ENCODE peak calls at places on chromosomes 13 and 19, in seven cellular contexts. One of them, this sample, is unnamed.

GRCh38 chr13:72205773-72206172 is 338.8 kb upstream of the DACH1 start:
- DNase-seq in activated T-cell treated with anti-CD3 and anti-CD28 coated beads for 1 hour: no peak
- DNase-seq in CD8-positive, alpha-beta memory T cell: no peak
- DNase-seq in substantia nigra: no peak
- DNase-seq in GM04504: no peak
- DNase-seq in effector CD4-positive, alpha-beta T cell: no peak
- DNase-seq in colonic mucosa: no peak
- DNase-seq in this sample: no peak

GRCh38 chr19:19109601-19110000 is 28.7 kb downstream of the TMEM161A start:
- DNase-seq in activated T-cell treated with anti-CD3 and anti-CD28 coated beads for 1 hour: no peak
- DNase-seq in CD8-positive, alpha-beta memory T cell: no peak
- DNase-seq in substantia nigra: no peak
- DNase-seq in GM04504: no peak
- DNase-seq in effector CD4-positive, alpha-beta T cell: no peak
- DNase-seq in colonic mucosa: no peak
- DNase-seq in this sample: no peak

GRCh38 chr19:14430712-14431111 is 2.4 kb upstream of the PKN1 start:
- DNase-seq in activated T-cell treated with anti-CD3 and anti-CD28 coated beads for 1 hour: no peak
- DNase-seq in CD8-positive, alpha-beta memory T cell: no peak
- DNase-seq in substantia nigra: no peak
- DNase-seq in GM04504: no peak
- DNase-seq in effector CD4-positive, alpha-beta T cell: no peak
- DNase-seq in colonic mucosa: no peak
- DNase-seq in this sample: no peak

GRCh38 chr19:7742575-7742974 is 4.8 kb downstream of the CD209 start:
- DNase-seq in activated T-cell treated with anti-CD3 and anti-CD28 coated beads for 1 hour: no peak
- DNase-seq in CD8-positive, alpha-beta memory T cell: no peak
- DNase-seq in substantia nigra: no peak
- DNase-seq in GM04504: no peak
- DNase-seq in effector CD4-positive, alpha-beta T cell: no peak
- DNase-seq in colonic mucosa: no peak
- DNase-seq in this sample: no peak

GRCh38 chr13:74839656-74840055 is 642.3 kb downstream of the TBC1D4 start:
- DNase-seq in activated T-cell treated with anti-CD3 and anti-CD28 coated beads for 1 hour: no peak
- DNase-seq in CD8-positive, alpha-beta memory T cell: no peak
- DNase-seq in substantia nigra: no peak
- DNase-seq in GM04504: peak; percentile 25
- DNase-seq in effector CD4-positive, alpha-beta T cell: no peak
- DNase-seq in colonic mucosa: no peak
- DNase-seq in this sample: no peak

GRCh38 chr19:50666346-50667176 is 17.3 kb downstream of the C19orf81 start:
- DNase-seq in activated T-cell treated with anti-CD3 and anti-CD28 coated beads for 1 hour: no peak
- DNase-seq in CD8-positive, alpha-beta memory T cell: no peak
- DNase-seq in substantia nigra: no peak
- DNase-seq in GM04504: no peak
- DNase-seq in effector CD4-positive, alpha-beta T cell: no peak
- DNase-seq in colonic mucosa: no peak
- DNase-seq in this sample: no peak

GRCh38 chr19:12786149-12786870 is 5.0 kb upstream of the JUNB start:
- DNase-seq in activated T-cell treated with anti-CD3 and anti-CD28 coated beads for 1 hour: no peak
- DNase-seq in CD8-positive, alpha-beta memory T cell: no peak
- DNase-seq in substantia nigra: peak; percentile 31
- DNase-seq in GM04504: no peak
- DNase-seq in effector CD4-positive, alpha-beta T cell: no peak
- DNase-seq in colonic mucosa: peak; percentile 88
- DNase-seq in this sample: no peak

GRCh38 chr19:35899547-35900214 is 659 bp downstream of the NFKBID start:
- DNase-seq in activated T-cell treated with anti-CD3 and anti-CD28 coated beads for 1 hour: peak; percentile 84
- DNase-seq in CD8-positive, alpha-beta memory T cell: peak; percentile 85
- DNase-seq in substantia nigra: peak; percentile 46
- DNase-seq in GM04504: peak; percentile 53
- DNase-seq in effector CD4-positive, alpha-beta T cell: peak; percentile 83
- DNase-seq in colonic mucosa: peak; percentile 87
- DNase-seq in this sample: peak; percentile 91

GRCh38 chr19:33797821-33798633 is 1.4 kb downstream of the KCTD15 start:
- DNase-seq in activated T-cell treated with anti-CD3 and anti-CD28 coated beads for 1 hour: no peak
- DNase-seq in CD8-positive, alpha-beta memory T cell: no peak
- DNase-seq in substantia nigra: no peak
- DNase-seq in GM04504: no peak
- DNase-seq in effector CD4-positive, alpha-beta T cell: no peak
- DNase-seq in colonic mucosa: peak; percentile 84
- DNase-seq in this sample: peak; percentile 55

GRCh38 chr13:50227356-50227755 is 212.1 kb downstream of the KCNRG start:
- DNase-seq in activated T-cell treated with anti-CD3 and anti-CD28 coated beads for 1 hour: no peak
- DNase-seq in CD8-positive, alpha-beta memory T cell: no peak
- DNase-seq in substantia nigra: no peak
- DNase-seq in GM04504: no peak
- DNase-seq in effector CD4-positive, alpha-beta T cell: no peak
- DNase-seq in colonic mucosa: no peak
- DNase-seq in this sample: no peak

GRCh38 chr19:44401108-44401786 is at the start of gene ZNF285:
- DNase-seq in activated T-cell treated with anti-CD3 and anti-CD28 coated beads for 1 hour: peak; percentile 64
- DNase-seq in CD8-positive, alpha-beta memory T cell: peak; percentile 49
- DNase-seq in substantia nigra: no peak
- DNase-seq in GM04504: peak; percentile 94
- DNase-seq in effector CD4-positive, alpha-beta T cell: peak; percentile 34
- DNase-seq in colonic mucosa: peak; percentile 93
- DNase-seq in this sample: peak; percentile 97

GRCh38 chr19:12773571-12773970 is 1.8 kb downstream of the HOOK2 start:
- DNase-seq in activated T-cell treated with anti-CD3 and anti-CD28 coated beads for 1 hour: no peak
- DNase-seq in CD8-positive, alpha-beta memory T cell: no peak
- DNase-seq in substantia nigra: no peak
- DNase-seq in GM04504: no peak
- DNase-seq in effector CD4-positive, alpha-beta T cell: no peak
- DNase-seq in colonic mucosa: no peak
- DNase-seq in this sample: no peak

GRCh38 chr13:76016799-76017198 is 380.7 kb downstream of the LMO7 start:
- DNase-seq in activated T-cell treated with anti-CD3 and anti-CD28 coated beads for 1 hour: no peak
- DNase-seq in CD8-positive, alpha-beta memory T cell: no peak
- DNase-seq in substantia nigra: no peak
- DNase-seq in GM04504: no peak
- DNase-seq in effector CD4-positive, alpha-beta T cell: no peak
- DNase-seq in colonic mucosa: peak; percentile 26
- DNase-seq in this sample: peak; percentile 22

GRCh38 chr13:110495881-110496280 is 65.6 kb downstream of the RAB20 start:
- DNase-seq in activated T-cell treated with anti-CD3 and anti-CD28 coated beads for 1 hour: no peak
- DNase-seq in CD8-positive, alpha-beta memory T cell: no peak
- DNase-seq in substantia nigra: no peak
- DNase-seq in GM04504: no peak
- DNase-seq in effector CD4-positive, alpha-beta T cell: no peak
- DNase-seq in colonic mucosa: no peak
- DNase-seq in this sample: no peak

GRCh38 chr19:10998045-10998533 is 37.3 kb downstream of the SMARCA4 start:
- DNase-seq in activated T-cell treated with anti-CD3 and anti-CD28 coated beads for 1 hour: no peak
- DNase-seq in CD8-positive, alpha-beta memory T cell: no peak
- DNase-seq in substantia nigra: no peak
- DNase-seq in GM04504: no peak
- DNase-seq in effector CD4-positive, alpha-beta T cell: no peak
- DNase-seq in colonic mucosa: peak; percentile 40
- DNase-seq in this sample: no peak

GRCh38 chr19:18204394-18205179 is 745 bp upstream of the RAB3A start:
- DNase-seq in activated T-cell treated with anti-CD3 and anti-CD28 coated beads for 1 hour: no peak
- DNase-seq in CD8-positive, alpha-beta memory T cell: no peak
- DNase-seq in substantia nigra: no peak
- DNase-seq in GM04504: no peak
- DNase-seq in effector CD4-positive, alpha-beta T cell: no peak
- DNase-seq in colonic mucosa: peak; percentile 75
- DNase-seq in this sample: peak; percentile 87

GRCh38 chr13:114034481-114034891 is 60.6 kb upstream of the C13orf46 start:
- DNase-seq in activated T-cell treated with anti-CD3 and anti-CD28 coated beads for 1 hour: no peak
- DNase-seq in CD8-positive, alpha-beta memory T cell: no peak
- DNase-seq in substantia nigra: no peak
- DNase-seq in GM04504: no peak
- DNase-seq in effector CD4-positive, alpha-beta T cell: no peak
- DNase-seq in colonic mucosa: no peak
- DNase-seq in this sample: no peak

GRCh38 chr13:99687728-99688397 is 186.6 kb downstream of the TM9SF2 start:
- DNase-seq in activated T-cell treated with anti-CD3 and anti-CD28 coated beads for 1 hour: no peak
- DNase-seq in CD8-positive, alpha-beta memory T cell: no peak
- DNase-seq in substantia nigra: no peak
- DNase-seq in GM04504: no peak
- DNase-seq in effector CD4-positive, alpha-beta T cell: no peak
- DNase-seq in colonic mucosa: no peak
- DNase-seq in this sample: no peak